ENCODE peak calls at places on chromosomes 5 and 9, in six cellular contexts. N is OCI-M1; H is stimulated activated effector memory CD8-positive, alpha-beta T cell treated with anti-CD3 and anti-CD28 coated beads, Interleukin-12 subunit alpha, Interleukin-12 subunit beta, amount 100 ng/mL, for 72 hours; Q is head of caudate nucleus; Y is omental fat pad; U is A549. E is an unnamed sample.

GRCh38 chr5:64156276-64156675 is 9.4 kb upstream of the RNF180 start:
- DNase-seq in N (no peak), H (no peak), Q (no peak), Y (no peak), U (no peak), E (no peak)

GRCh38 chr5:36680066-36680465 is 73.7 kb downstream of the SLC1A3 start:
- DNase-seq in N (no peak), H (no peak), Q (no peak), Y (no peak), U (no peak), E (no peak)

GRCh38 chr5:1007221-1007680 is 1.4 kb upstream of the NKD2 start:
- DNase-seq in N (no peak), H (no peak), Q (peak), Y (peak), U (no peak), E (peak)

GRCh38 chr5:132180134-132180745 is 47.4 kb downstream of the P4HA2 start:
- DNase-seq in N (peak), H (no peak), Q (no peak), Y (no peak), U (peak), E (peak)

GRCh38 chr5:53298841-53299240 is 181.6 kb upstream of the FST start:
- DNase-seq in N (no peak), H (no peak), Q (no peak), Y (no peak), U (no peak), E (no peak)

GRCh38 chr5:23208959-23209431 is 298.4 kb upstream of the PRDM9 start:
- DNase-seq in N (peak), H (no peak), Q (no peak), Y (no peak), U (peak), E (peak)

GRCh38 chr5:74026310-74026709 is 400.3 kb downstream of the ARHGEF28 start:
- DNase-seq in N (no peak), H (no peak), Q (no peak), Y (no peak), U (no peak), E (no peak)

GRCh38 chr9:108083160-108083559 is 593.6 kb upstream of the KLF4 start:
- DNase-seq in N (no peak), H (no peak), Q (no peak), Y (no peak), U (no peak), E (no peak)

GRCh38 chr9:90003046-90003355 is 398.2 kb downstream of the GADD45G start:
- DNase-seq in N (no peak), H (no peak), Q (no peak), Y (no peak), U (no peak), E (no peak)

GRCh38 chr5:58406394-58406793 is 53.5 kb downstream of the PLK2 start:
- DNase-seq in N (no peak), H (no peak), Q (no peak), Y (no peak), U (no peak), E (no peak)

GRCh38 chr5:139193928-139194327 is 4.2 kb downstream of the SIL1 start:
- DNase-seq in N (peak), H (no peak), Q (no peak), Y (no peak), U (peak), E (peak)

GRCh38 chr9:135080286-135081263 is 6.9 kb upstream of the OLFM1 start:
- DNase-seq in N (no peak), H (no peak), Q (no peak), Y (no peak), U (no peak), E (no peak)

GRCh38 chr5:26700759-26701384 is 337.5 kb downstream of the CDH9 start:
- DNase-seq in N (peak), H (no peak), Q (peak), Y (no peak), U (peak), E (peak)

GRCh38 chr5:61809651-61810050 is 477.6 kb downstream of the ZSWIM6 start:
- DNase-seq in N (no peak), H (no peak), Q (no peak), Y (no peak), U (no peak), E (no peak)

GRCh38 chr5:8456846-8457186 is 587.9 kb downstream of the MTRR start:
- DNase-seq in N (no peak), H (no peak), Q (no peak), Y (no peak), U (no peak), E (no peak)

GRCh38 chr9:129319076-129319937 is 141.2 kb upstream of the IER5L start:
- DNase-seq in N (no peak), H (no peak), Q (no peak), Y (peak), U (no peak), E (no peak)

GRCh38 chr9:108019821-108020220 is 530.3 kb upstream of the KLF4 start:
- DNase-seq in N (no peak), H (no peak), Q (no peak), Y (no peak), U (peak), E (no peak)

GRCh38 chr9:96009690-96010477 is 134.4 kb downstream of the ERCC6L2 start:
- DNase-seq in N (peak), H (peak), Q (no peak), Y (no peak), U (no peak), E (peak)

GRCh38 chr5:102753889-102754498 is 1.1 kb upstream of the PAM start:
- DNase-seq in N (no peak), H (no peak), Q (no peak), Y (no peak), U (no peak), E (no peak)

GRCh38 chr5:94802450-94802849 is 184.0 kb downstream of the SLF1 start:
- DNase-seq in N (peak), H (no peak), Q (no peak), Y (no peak), U (no peak), E (peak)

GRCh38 chr5:120545951-120546350 is 81.9 kb downstream of the PRR16 start:
- DNase-seq in N (no peak), H (no peak), Q (no peak), Y (no peak), U (no peak), E (no peak)

GRCh38 chr5:33711094-33711670 is 180.6 kb downstream of the ADAMTS12 start:
- DNase-seq in N (no peak), H (no peak), Q (no peak), Y (no peak), U (no peak), E (no peak)

GRCh38 chr9:80387828-80388227 is 816.1 kb downstream of the TLE4 start:
- DNase-seq in N (no peak), H (no peak), Q (no peak), Y (no peak), U (no peak), E (no peak)

GRCh38 chr5:125698420-125698819 is 724.8 kb upstream of the GRAMD2B start:
- DNase-seq in N (no peak), H (no peak), Q (no peak), Y (no peak), U (no peak), E (no peak)